ENCODE peak calls at places on chromosomes 6 and 20, in seven cellular contexts. P, V, B, Q, F, K and H are unnamed samples.

GRCh38 chr6:164005312-164005711 is 590.8 kb downstream of the QKI start:
- DNase-seq in F (no peak), Q (no peak), P (no peak), V (no peak), K (no peak), B (no peak), H (no peak)

GRCh38 chr20:17808357-17808756 is 108.6 kb downstream of the BANF2 start:
- DNase-seq in B (peak; percentile 58), F (peak; percentile 48), V (no peak), P (peak; percentile 65), Q (peak; percentile 79), K (no peak), H (no peak)

GRCh38 chr20:3235661-3236324 is 3.2 kb downstream of the SLC4A11 start:
- DNase-seq in V (no peak), Q (no peak), B (no peak), F (no peak), P (no peak), K (no peak), H (no peak)

GRCh38 chr20:54134445-54135220 is 39.2 kb downstream of the CYP24A1 start:
- DNase-seq in F (no peak), K (no peak), Q (no peak), V (no peak), B (no peak), P (no peak), H (no peak)

GRCh38 chr20:48995599-48995998 is 50.5 kb upstream of the CSE1L start:
- DNase-seq in P (no peak), Q (no peak), K (no peak), B (no peak), F (peak; percentile 87), V (no peak), H (no peak)

GRCh38 chr6:125392682-125393081 is 90.9 kb upstream of the HDDC2 start:
- DNase-seq in B (no peak), Q (no peak), V (no peak), K (no peak), F (no peak), P (no peak), H (no peak)

GRCh38 chr20:63056236-63057132 is 49.7 kb upstream of the BHLHE23 start:
- DNase-seq in K (no peak), B (no peak), V (peak; percentile 64), P (peak; percentile 16), Q (peak; percentile 61), F (peak; percentile 8), H (peak; percentile 23)

GRCh38 chr6:45654673-45655072 is 276.9 kb upstream of the SUPT3H start:
- DNase-seq in F (no peak), P (no peak), B (no peak), V (no peak), K (no peak), Q (no peak), H (no peak)

GRCh38 chr6:114315841-114316595 is 26.8 kb downstream of the HS3ST5 start:
- DNase-seq in V (no peak), K (no peak), B (no peak), Q (no peak), F (no peak), P (no peak), H (no peak)

GRCh38 chr20:55386686-55387085 is 618.6 kb downstream of the CBLN4 start:
- DNase-seq in B (no peak), P (no peak), V (no peak), F (no peak), K (no peak), Q (no peak), H (no peak)

GRCh38 chr6:121780325-121781313 is 345.2 kb downstream of the GJA1 start:
- DNase-seq in P (peak; percentile 25), Q (peak; percentile 96), K (peak; percentile 94), F (peak; percentile 95), V (no peak), B (peak; percentile 80), H (no peak)

GRCh38 chr6:170268216-170269129 is 22.4 kb downstream of the DLL1 start:
- DNase-seq in Q (no peak), K (no peak), V (no peak), F (no peak), B (no peak), P (peak; percentile 89), H (no peak)

GRCh38 chr20:61435184-61435822 is 183.2 kb downstream of the CDH4 start:
- DNase-seq in V (no peak), B (no peak), Q (peak; percentile 52), F (no peak), P (no peak), K (no peak), H (no peak)

GRCh38 chr20:38894091-38894847 is 31.9 kb upstream of the FAM83D start:
- DNase-seq in V (no peak), B (no peak), K (no peak), P (peak; percentile 83), Q (no peak), F (no peak), H (no peak)

GRCh38 chr6:37794825-37795224 is 24.7 kb upstream of the ZFAND3 start:
- DNase-seq in K (no peak), F (no peak), Q (no peak), B (no peak), V (no peak), P (no peak), H (no peak)

GRCh38 chr6:111761783-111762312 is 111.4 kb downstream of the FYN start:
- DNase-seq in K (no peak), F (no peak), P (no peak), Q (no peak), B (no peak), V (no peak), H (no peak)

GRCh38 chr20:787827-788226 is 19.5 kb upstream of the SLC52A3 start:
- DNase-seq in P (no peak), V (no peak), F (no peak), K (peak; percentile 29), Q (no peak), B (no peak), H (no peak)

GRCh38 chr6:136072691-136073090 is 177.4 kb downstream of the MTFR2 start:
- DNase-seq in K (no peak), F (no peak), P (no peak), B (no peak), Q (no peak), V (no peak), H (no peak)

GRCh38 chr20:32920066-32920465 is 61.3 kb downstream of the EFCAB8 start:
- DNase-seq in P (no peak), Q (no peak), F (no peak), K (peak; percentile 86), B (no peak), V (no peak), H (no peak)

GRCh38 chr6:3750324-3751018 is 1.0 kb downstream of the PXDC1 start:
- DNase-seq in Q (peak; percentile 97), F (peak; percentile 92), V (no peak), P (peak; percentile 85), B (peak; percentile 89), K (peak; percentile 96), H (peak; percentile 11)

DNA sequence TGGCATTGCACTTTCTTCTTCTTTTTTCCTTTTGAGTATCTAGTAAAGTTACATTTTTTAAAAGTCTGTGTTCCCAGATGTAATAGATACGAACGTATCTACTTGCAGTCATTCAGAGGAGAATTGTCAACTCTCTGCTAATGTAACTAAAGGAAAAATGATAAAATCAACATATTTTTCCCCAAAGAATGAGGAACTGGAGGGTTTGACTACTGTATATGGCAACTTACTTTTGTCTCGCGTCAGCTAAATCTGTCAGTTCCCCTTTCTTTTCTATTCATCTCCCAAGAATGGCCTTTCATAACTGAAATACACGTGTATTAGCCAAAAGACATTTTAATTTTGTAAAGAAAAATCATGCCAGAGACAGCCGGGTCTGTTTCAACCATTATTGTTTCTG is 5.4 kb downstream of the EYA2 start:
- DNase-seq in K (no peak), B (no peak), V (no peak), P (no peak), Q (no peak), F (no peak), H (no peak)
- H3K27me3 ChIP-seq in K (peaks cover 20% of the 10 kb centered on the region), B (no peaks in the 10 kb centered on the region), V (no peaks in the 10 kb centered on the region), P (no peaks in the 10 kb centered on the region), Q (peaks cover 36% of the 10 kb centered on the region), F (no peaks in the 10 kb centered on the region), H (no peaks in the 10 kb centered on the region)

DNA sequence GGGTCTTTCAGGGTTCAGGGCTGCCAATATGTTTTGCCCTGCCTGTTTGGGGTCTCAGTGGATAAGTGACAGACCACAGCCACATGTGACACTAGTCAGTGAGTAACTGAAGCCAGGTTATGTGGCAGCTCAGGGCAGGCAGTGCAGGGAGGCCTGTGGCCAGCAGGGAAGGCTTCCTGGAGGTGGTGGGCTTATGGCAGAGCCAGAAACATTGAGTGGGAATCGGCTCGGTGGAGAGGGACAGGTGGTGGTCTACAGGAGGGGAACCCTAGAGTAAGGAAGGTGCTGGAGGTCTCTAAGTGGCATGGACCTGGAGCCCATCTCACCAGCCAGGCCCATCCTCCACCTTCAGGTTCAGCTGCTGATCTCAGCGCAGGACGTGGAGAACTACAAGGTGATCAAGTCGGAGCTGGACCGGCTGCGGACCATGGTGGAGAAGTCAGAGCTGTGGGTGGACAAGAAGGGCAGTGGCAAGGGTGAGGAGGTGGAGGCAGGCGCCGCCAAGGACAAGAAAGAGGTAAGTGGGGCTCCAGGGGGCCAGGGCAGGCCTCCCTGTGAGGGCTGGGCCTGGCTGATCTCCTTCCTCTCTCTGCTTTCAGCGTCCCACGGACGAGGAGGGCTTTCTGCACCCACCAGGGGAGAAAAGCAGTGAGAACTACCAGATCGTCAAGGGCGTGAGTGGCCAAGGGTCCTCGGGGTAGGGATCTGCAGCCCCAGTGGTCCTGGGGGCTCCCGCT is 34.9 kb downstream of the UQCC2 start:
- DNase-seq in P (no peak), Q (no peak), F (no peak), V (no peak), B (no peak), K (no peak), H (no peak)
- H3K27ac ChIP-seq in P (no peak overlapping the region), Q (no peak overlapping the region), F (no peak overlapping the region), V (no peak overlapping the region), B (peak overlapping the region; percentile 3), K (no peak overlapping the region), H (no peak overlapping the region)

GRCh38 chr6:30363459-30363858 is 18.5 kb downstream of the RPP21 start:
- DNase-seq in V (no peak), P (no peak), F (no peak), K (no peak), B (no peak), Q (no peak), H (no peak)
- H3K27me3 ChIP-seq in V (peaks cover 11% of the 10 kb centered on the region), P (no peaks in the 10 kb centered on the region), F (no peaks in the 10 kb centered on the region), K (peaks cover 26% of the 10 kb centered on the region), B (peaks cover 72% of the 10 kb centered on the region), Q (peaks cover 65% of the 10 kb centered on the region), H (peaks cover 62% of the 10 kb centered on the region)

GRCh38 chr6:167990016-167990945 is 7.2 kb upstream of the KIF25 start:
- DNase-seq in B (no peak), Q (no peak), P (no peak), K (peak; percentile 55), V (no peak), F (no peak), H (no peak)

GRCh38 chr6:167985911-167986595 is 11.4 kb upstream of the KIF25 start:
- DNase-seq in K (peak; percentile 85), B (no peak), V (no peak), F (no peak), Q (no peak), P (no peak), H (no peak)

GRCh38 chr6:167987396-167987795 is 10.1 kb upstream of the KIF25 start:
- DNase-seq in B (no peak), F (no peak), V (no peak), K (peak; percentile 66), P (no peak), Q (no peak), H (no peak)

GRCh38 chr6:167988945-167989841 is 8.3 kb upstream of the KIF25 start:
- DNase-seq in F (no peak), K (peak; percentile 89), P (no peak), Q (no peak), V (no peak), B (no peak), H (no peak)

GRCh38 chr6:167987811-167988495 is 9.5 kb upstream of the KIF25 start:
- DNase-seq in F (no peak), P (no peak), K (peak; percentile 89), Q (no peak), B (no peak), V (no peak), H (no peak)
- H3K27ac ChIP-seq in F (no peak overlapping the region), P (no peak overlapping the region), K (peak overlapping the region; percentile 30), Q (no peak overlapping the region), B (no peak overlapping the region), V (no peak overlapping the region), H (no peak overlapping the region)